ENCODE peak calls at places on chromosomes 7 and 10, in nine cellular contexts. One of them, this sample, is unnamed.

GRCh38 chr7:2116903-2117680 is 115.7 kb downstream of the MAD1L1 start:
- DNase-seq in K562: no peak
- DNase-seq in mammary epithelial cell: peak; percentile 16
- DNase-seq in HFF-Myc: no peak
- DNase-seq in adrenal gland: no peak
- DNase-seq in fibroblast of the aortic adventitia: peak; percentile 50
- DNase-seq in breast epithelium: no peak
- DNase-seq in retinal pigment epithelial cell: no peak
- DNase-seq in IMR-90: peak; percentile 34
- DNase-seq in this sample: no peak

GRCh38 chr10:76523215-76523614 is 1091.8 kb downstream of the LRMDA start:
- DNase-seq in K562: no peak
- DNase-seq in mammary epithelial cell: no peak
- DNase-seq in HFF-Myc: no peak
- DNase-seq in adrenal gland: no peak
- DNase-seq in fibroblast of the aortic adventitia: peak; percentile 38
- DNase-seq in breast epithelium: no peak
- DNase-seq in retinal pigment epithelial cell: no peak
- DNase-seq in IMR-90: no peak
- DNase-seq in this sample: no peak

GRCh38 chr7:3028071-3028766 is 15.4 kb downstream of the CARD11 start:
- DNase-seq in K562: no peak
- DNase-seq in mammary epithelial cell: peak; percentile 72
- DNase-seq in HFF-Myc: peak; percentile 4
- DNase-seq in adrenal gland: peak; percentile 69
- DNase-seq in fibroblast of the aortic adventitia: peak; percentile 21
- DNase-seq in breast epithelium: peak; percentile 51
- DNase-seq in retinal pigment epithelial cell: no peak
- DNase-seq in IMR-90: peak; percentile 46
- DNase-seq in this sample: no peak

GRCh38 chr10:53619678-53620077 is 847.1 kb upstream of the MBL2 start:
- DNase-seq in K562: no peak
- DNase-seq in mammary epithelial cell: peak; percentile 68
- DNase-seq in HFF-Myc: no peak
- DNase-seq in adrenal gland: no peak
- DNase-seq in fibroblast of the aortic adventitia: peak; percentile 2
- DNase-seq in breast epithelium: no peak
- DNase-seq in retinal pigment epithelial cell: no peak
- DNase-seq in IMR-90: no peak
- DNase-seq in this sample: no peak

GRCh38 chr7:73442903-73443542 is 9.4 kb downstream of the FZD9 start:
- DNase-seq in K562: no peak
- DNase-seq in mammary epithelial cell: no peak
- DNase-seq in HFF-Myc: no peak
- DNase-seq in adrenal gland: no peak
- DNase-seq in fibroblast of the aortic adventitia: no peak
- DNase-seq in breast epithelium: no peak
- DNase-seq in retinal pigment epithelial cell: no peak
- DNase-seq in IMR-90: no peak
- DNase-seq in this sample: no peak

GRCh38 chr10:123809632-123810031 is 82.0 kb downstream of the CPXM2 start:
- DNase-seq in K562: no peak
- DNase-seq in mammary epithelial cell: no peak
- DNase-seq in HFF-Myc: no peak
- DNase-seq in adrenal gland: no peak
- DNase-seq in fibroblast of the aortic adventitia: no peak
- DNase-seq in breast epithelium: no peak
- DNase-seq in retinal pigment epithelial cell: no peak
- DNase-seq in IMR-90: no peak
- DNase-seq in this sample: no peak

GRCh38 chr7:19665399-19666008 is 43.3 kb downstream of the POLR1F start:
- DNase-seq in K562: peak; percentile 35
- DNase-seq in mammary epithelial cell: peak; percentile 11
- DNase-seq in HFF-Myc: no peak
- DNase-seq in adrenal gland: no peak
- DNase-seq in fibroblast of the aortic adventitia: peak; percentile 57
- DNase-seq in breast epithelium: no peak
- DNase-seq in retinal pigment epithelial cell: no peak
- DNase-seq in IMR-90: peak; percentile 50
- DNase-seq in this sample: no peak

GRCh38 chr10:17051851-17052250 is 77.8 kb downstream of the CUBN start:
- DNase-seq in K562: peak; percentile 21
- DNase-seq in mammary epithelial cell: no peak
- DNase-seq in HFF-Myc: no peak
- DNase-seq in adrenal gland: no peak
- DNase-seq in fibroblast of the aortic adventitia: no peak
- DNase-seq in breast epithelium: no peak
- DNase-seq in retinal pigment epithelial cell: no peak
- DNase-seq in IMR-90: no peak
- DNase-seq in this sample: no peak

GRCh38 chr10:125006921-125007391 is 65.0 kb downstream of the ZRANB1 start:
- DNase-seq in K562: no peak
- DNase-seq in mammary epithelial cell: no peak
- DNase-seq in HFF-Myc: peak; percentile 97
- DNase-seq in adrenal gland: no peak
- DNase-seq in fibroblast of the aortic adventitia: no peak
- DNase-seq in breast epithelium: peak; percentile 19
- DNase-seq in retinal pigment epithelial cell: no peak
- DNase-seq in IMR-90: peak; percentile 46
- DNase-seq in this sample: no peak

GRCh38 chr7:99201027-99201426 is 6.9 kb downstream of the KPNA7 start:
- DNase-seq in K562: no peak
- DNase-seq in mammary epithelial cell: peak; percentile 99
- DNase-seq in HFF-Myc: no peak
- DNase-seq in adrenal gland: no peak
- DNase-seq in fibroblast of the aortic adventitia: peak; percentile 75
- DNase-seq in breast epithelium: no peak
- DNase-seq in retinal pigment epithelial cell: peak; percentile 39
- DNase-seq in IMR-90: peak; percentile 93
- DNase-seq in this sample: no peak

GRCh38 chr7:65924193-65924592 is 51.3 kb downstream of the VKORC1L1 start:
- DNase-seq in K562: no peak
- DNase-seq in mammary epithelial cell: no peak
- DNase-seq in HFF-Myc: no peak
- DNase-seq in adrenal gland: no peak
- DNase-seq in fibroblast of the aortic adventitia: peak; percentile 27
- DNase-seq in breast epithelium: no peak
- DNase-seq in retinal pigment epithelial cell: no peak
- DNase-seq in IMR-90: no peak
- DNase-seq in this sample: no peak

GRCh38 chr7:99390941-99391602 is 16.5 kb downstream of the ARPC1B start:
- DNase-seq in K562: no peak
- DNase-seq in mammary epithelial cell: no peak
- DNase-seq in HFF-Myc: no peak
- DNase-seq in adrenal gland: peak; percentile 58
- DNase-seq in fibroblast of the aortic adventitia: no peak
- DNase-seq in breast epithelium: no peak
- DNase-seq in retinal pigment epithelial cell: no peak
- DNase-seq in IMR-90: no peak
- DNase-seq in this sample: no peak

GRCh38 chr7:123355576-123356195 is 155.9 kb upstream of the SLC13A1 start:
- DNase-seq in K562: no peak
- DNase-seq in mammary epithelial cell: peak; percentile 42
- DNase-seq in HFF-Myc: no peak
- DNase-seq in adrenal gland: no peak
- DNase-seq in fibroblast of the aortic adventitia: no peak
- DNase-seq in breast epithelium: no peak
- DNase-seq in retinal pigment epithelial cell: peak; percentile 66
- DNase-seq in IMR-90: no peak
- DNase-seq in this sample: no peak

GRCh38 chr10:14353291-14353913 is 22.7 kb upstream of the FRMD4A start:
- DNase-seq in K562: no peak
- DNase-seq in mammary epithelial cell: no peak
- DNase-seq in HFF-Myc: no peak
- DNase-seq in adrenal gland: no peak
- DNase-seq in fibroblast of the aortic adventitia: no peak
- DNase-seq in breast epithelium: no peak
- DNase-seq in retinal pigment epithelial cell: no peak
- DNase-seq in IMR-90: no peak
- DNase-seq in this sample: no peak

GRCh38 chr7:134910968-134911367 is 75.3 kb upstream of the AGBL3 start:
- DNase-seq in K562: no peak
- DNase-seq in mammary epithelial cell: no peak
- DNase-seq in HFF-Myc: no peak
- DNase-seq in adrenal gland: no peak
- DNase-seq in fibroblast of the aortic adventitia: no peak
- DNase-seq in breast epithelium: no peak
- DNase-seq in retinal pigment epithelial cell: no peak
- DNase-seq in IMR-90: no peak
- DNase-seq in this sample: no peak

GRCh38 chr7:129986600-129986999 is 33.8 kb upstream of the UBE2H start:
- DNase-seq in K562: no peak
- DNase-seq in mammary epithelial cell: no peak
- DNase-seq in HFF-Myc: no peak
- DNase-seq in adrenal gland: no peak
- DNase-seq in fibroblast of the aortic adventitia: no peak
- DNase-seq in breast epithelium: no peak
- DNase-seq in retinal pigment epithelial cell: no peak
- DNase-seq in IMR-90: no peak
- DNase-seq in this sample: no peak

GRCh38 chr7:24199978-24200377 is 84.0 kb upstream of the NPY start:
- DNase-seq in K562: no peak
- DNase-seq in mammary epithelial cell: no peak
- DNase-seq in HFF-Myc: no peak
- DNase-seq in adrenal gland: no peak
- DNase-seq in fibroblast of the aortic adventitia: no peak
- DNase-seq in breast epithelium: no peak
- DNase-seq in retinal pigment epithelial cell: no peak
- DNase-seq in IMR-90: no peak
- DNase-seq in this sample: no peak

GRCh38 chr7:141231018-141231792 is 157.3 kb downstream of the TMEM178B start:
- DNase-seq in K562: peak; percentile 37
- DNase-seq in mammary epithelial cell: no peak
- DNase-seq in HFF-Myc: no peak
- DNase-seq in adrenal gland: peak; percentile 40
- DNase-seq in fibroblast of the aortic adventitia: peak; percentile 15
- DNase-seq in breast epithelium: no peak
- DNase-seq in retinal pigment epithelial cell: no peak
- DNase-seq in IMR-90: peak; percentile 19
- DNase-seq in this sample: no peak
- TF ChIP-seq CTCF in K562: peak; percentile 52
- TF ChIP-seq CTCF in mammary epithelial cell: peak; percentile 51
- TF ChIP-seq CTCF in HFF-Myc: no peak
- TF ChIP-seq CTCF in adrenal gland: peak; percentile 21
- TF ChIP-seq CTCF in fibroblast of the aortic adventitia: peak; percentile 25
- TF ChIP-seq CTCF in breast epithelium: no peak
- TF ChIP-seq CTCF in retinal pigment epithelial cell: peak; percentile 50
- TF ChIP-seq CTCF in IMR-90: peak; percentile 37
- TF ChIP-seq CTCF in this sample: no peak

GRCh38 chr7:55173671-55174070 is 154.9 kb downstream of the EGFR start:
- DNase-seq in K562: no peak
- DNase-seq in mammary epithelial cell: no peak
- DNase-seq in HFF-Myc: no peak
- DNase-seq in adrenal gland: no peak
- DNase-seq in fibroblast of the aortic adventitia: no peak
- DNase-seq in breast epithelium: no peak
- DNase-seq in retinal pigment epithelial cell: no peak
- DNase-seq in IMR-90: no peak
- DNase-seq in this sample: no peak
- TF ChIP-seq CTCF in K562: no peak
- TF ChIP-seq CTCF in mammary epithelial cell: no peak
- TF ChIP-seq CTCF in HFF-Myc: peak; percentile 12
- TF ChIP-seq CTCF in adrenal gland: no peak
- TF ChIP-seq CTCF in fibroblast of the aortic adventitia: no peak
- TF ChIP-seq CTCF in breast epithelium: no peak
- TF ChIP-seq CTCF in retinal pigment epithelial cell: peak; percentile 22
- TF ChIP-seq CTCF in IMR-90: no peak
- TF ChIP-seq CTCF in this sample: no peak

GRCh38 chr7:139600306-139600705 is 76.8 kb downstream of the CLEC2L start:
- DNase-seq in K562: peak; percentile 40
- DNase-seq in mammary epithelial cell: no peak
- DNase-seq in HFF-Myc: no peak
- DNase-seq in adrenal gland: no peak
- DNase-seq in fibroblast of the aortic adventitia: no peak
- DNase-seq in breast epithelium: no peak
- DNase-seq in retinal pigment epithelial cell: no peak
- DNase-seq in IMR-90: no peak
- DNase-seq in this sample: no peak
- TF ChIP-seq CTCF in K562: no peak
- TF ChIP-seq CTCF in mammary epithelial cell: no peak
- TF ChIP-seq CTCF in HFF-Myc: no peak
- TF ChIP-seq CTCF in adrenal gland: no peak
- TF ChIP-seq CTCF in fibroblast of the aortic adventitia: no peak
- TF ChIP-seq CTCF in breast epithelium: no peak
- TF ChIP-seq CTCF in retinal pigment epithelial cell: no peak
- TF ChIP-seq CTCF in IMR-90: no peak
- TF ChIP-seq CTCF in this sample: no peak

DNA sequence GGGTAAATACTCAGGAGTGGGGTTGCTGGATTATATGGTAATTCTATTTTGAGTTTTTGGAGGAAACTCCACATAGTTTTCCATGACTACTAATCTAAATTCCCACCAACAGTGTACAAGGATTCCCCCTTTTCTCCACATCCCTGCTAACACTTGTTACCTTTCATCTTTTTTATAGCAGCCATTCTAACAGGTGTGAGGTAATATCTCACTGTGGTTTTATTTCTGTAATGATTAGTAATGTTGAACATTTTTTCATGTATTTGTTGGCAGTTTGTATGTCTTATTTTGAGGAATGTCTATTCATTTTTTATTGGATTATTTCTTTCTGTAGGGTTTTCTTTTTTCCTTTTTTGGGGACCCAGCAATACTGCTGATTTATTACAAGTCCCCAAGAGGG is 14.9 kb downstream of the TAF3 start:
- DNase-seq in K562: no peak
- DNase-seq in mammary epithelial cell: no peak
- DNase-seq in HFF-Myc: no peak
- DNase-seq in adrenal gland: no peak
- DNase-seq in fibroblast of the aortic adventitia: no peak
- DNase-seq in breast epithelium: no peak
- DNase-seq in retinal pigment epithelial cell: no peak
- DNase-seq in IMR-90: no peak
- DNase-seq in this sample: no peak
- TF ChIP-seq CTCF in K562: no peak
- TF ChIP-seq CTCF in mammary epithelial cell: no peak
- TF ChIP-seq CTCF in HFF-Myc: no peak
- TF ChIP-seq CTCF in adrenal gland: no peak
- TF ChIP-seq CTCF in fibroblast of the aortic adventitia: no peak
- TF ChIP-seq CTCF in breast epithelium: no peak
- TF ChIP-seq CTCF in retinal pigment epithelial cell: no peak
- TF ChIP-seq CTCF in IMR-90: no peak
- TF ChIP-seq CTCF in this sample: no peak

DNA sequence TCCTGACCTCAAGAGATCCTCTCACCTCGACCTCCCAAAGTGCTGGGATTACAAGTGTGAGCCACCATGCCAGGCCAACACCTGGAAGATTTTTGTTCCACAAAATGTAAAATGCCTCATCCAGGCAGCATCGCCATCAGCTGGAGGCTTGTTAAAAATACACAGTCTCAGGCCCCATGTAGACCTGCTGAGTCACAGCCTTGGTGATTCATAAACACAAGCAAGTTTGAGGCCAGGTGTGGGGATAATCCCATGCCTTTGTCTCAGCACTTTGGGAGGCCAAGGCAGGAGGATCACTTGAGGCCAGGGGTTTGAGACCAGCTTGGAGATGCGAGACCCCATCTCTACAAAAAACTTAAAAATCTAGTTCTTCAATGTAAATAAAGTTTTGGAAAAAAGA is 49.1 kb upstream of the FOXK1 start:
- DNase-seq in K562: peak; percentile 78
- DNase-seq in mammary epithelial cell: peak; percentile 78
- DNase-seq in HFF-Myc: no peak
- DNase-seq in adrenal gland: no peak
- DNase-seq in fibroblast of the aortic adventitia: peak; percentile 60
- DNase-seq in breast epithelium: no peak
- DNase-seq in retinal pigment epithelial cell: no peak
- DNase-seq in IMR-90: peak; percentile 76
- DNase-seq in this sample: no peak
- TF ChIP-seq CTCF in K562: peak; percentile 38
- TF ChIP-seq CTCF in mammary epithelial cell: no peak
- TF ChIP-seq CTCF in HFF-Myc: no peak
- TF ChIP-seq CTCF in adrenal gland: no peak
- TF ChIP-seq CTCF in fibroblast of the aortic adventitia: no peak
- TF ChIP-seq CTCF in breast epithelium: no peak
- TF ChIP-seq CTCF in retinal pigment epithelial cell: peak; percentile 6
- TF ChIP-seq CTCF in IMR-90: peak; percentile 23
- TF ChIP-seq CTCF in this sample: no peak

This sample was measured in activated B cell treated with CpG ODN at 0.5 μM for 24 hours.